ENCODE peak calls at places on chromosomes 4 and X, in seven cellular contexts. G is sigmoid colon; Z is lower leg skin; O is heart left ventricle; M is CD4-positive, alpha-beta T cell; H is SK-N-SH; K is spleen. C is an unnamed sample.

GRCh38 chrX:3520987-3521875 is 174.8 kb upstream of the MXRA5 start:
- DNase-seq in G (no peak), Z (no peak), O (no peak), M (no peak), H (no peak), K (no peak), C (no peak)

GRCh38 chrX:111719426-111720210 is 38.6 kb downstream of the ALG13 start:
- DNase-seq in G (no peak), Z (no peak), O (no peak), M (no peak), H (peak), K (no peak), C (no peak)

GRCh38 chr4:70915048-70915815 is 13.1 kb downstream of the MOB1B start:
- DNase-seq in G (no peak), Z (no peak), O (no peak), M (no peak), H (no peak), K (no peak), C (no peak)

GRCh38 chr4:7074423-7074822 is 6.6 kb upstream of the GRPEL1 start:
- DNase-seq in G (no peak), Z (peak), O (no peak), M (no peak), H (no peak), K (no peak), C (no peak)

GRCh38 chrX:107935664-107936433 is 46.3 kb downstream of the TEX13B start:
- DNase-seq in G (no peak), Z (peak), O (no peak), M (no peak), H (no peak), K (no peak), C (no peak)

GRCh38 chr4:7358100-7358735 is 76.5 kb downstream of the PSAPL1 start:
- DNase-seq in G (peak), Z (no peak), O (peak), M (no peak), H (no peak), K (no peak), C (no peak)

GRCh38 chr4:95660719-95661118 is 111.9 kb upstream of the UNC5C start:
- DNase-seq in G (no peak), Z (no peak), O (no peak), M (no peak), H (no peak), K (no peak), C (no peak)

GRCh38 chr4:111633663-111634266 is 511.5 kb upstream of the FAM241A start:
- DNase-seq in G (no peak), Z (no peak), O (no peak), M (no peak), H (no peak), K (no peak), C (no peak)

GRCh38 chrX:146264763-146265375 is 447.2 kb downstream of the SLITRK2 start:
- DNase-seq in G (no peak), Z (no peak), O (no peak), M (no peak), H (no peak), K (no peak), C (no peak)

GRCh38 chr4:135371137-135371536 is 1169.5 kb upstream of the PABPC4L start:
- DNase-seq in G (no peak), Z (no peak), O (no peak), M (no peak), H (peak), K (no peak), C (no peak)

GRCh38 chr4:129218897-129219296 is 122.9 kb downstream of the C4orf33 start:
- DNase-seq in G (no peak), Z (no peak), O (no peak), M (no peak), H (no peak), K (no peak), C (no peak)

GRCh38 chr4:113955411-113955810 is 24.0 kb downstream of the ARSJ start:
- DNase-seq in G (no peak), Z (no peak), O (no peak), M (no peak), H (no peak), K (no peak), C (no peak)

GRCh38 chr4:2813446-2814405 is 20.8 kb downstream of the SH3BP2 start:
- DNase-seq in G (no peak), Z (no peak), O (no peak), M (no peak), H (no peak), K (no peak), C (no peak)

GRCh38 chr4:3231431-3231980 is 17.5 kb upstream of the MSANTD1 start:
- DNase-seq in G (no peak), Z (no peak), O (no peak), M (no peak), H (no peak), K (no peak), C (no peak)

GRCh38 chr4:64359496-64359895 is 49.8 kb downstream of the TECRL start:
- DNase-seq in G (no peak), Z (no peak), O (no peak), M (no peak), H (no peak), K (no peak), C (no peak)

GRCh38 chrX:1072637-1073377 is 139.6 kb downstream of the CRLF2 start:
- DNase-seq in G (no peak), Z (no peak), O (no peak), M (no peak), H (no peak), K (peak), C (no peak)

GRCh38 chrX:51456814-51457213 is 39.6 kb downstream of the NUDT11 start:
- DNase-seq in G (no peak), Z (no peak), O (no peak), M (no peak), H (no peak), K (no peak), C (no peak)

GRCh38 chr4:83758331-83758730 is 222.4 kb downstream of the GPAT3 start:
- DNase-seq in G (no peak), Z (no peak), O (no peak), M (no peak), H (no peak), K (no peak), C (no peak)

GRCh38 chr4:41232406-41232805 is 18.1 kb upstream of the APBB2 start:
- DNase-seq in G (no peak), Z (no peak), O (no peak), M (no peak), H (no peak), K (no peak), C (no peak)

GRCh38 chrX:79081895-79082512 is 62.5 kb upstream of the GPR174 start:
- DNase-seq in G (no peak), Z (no peak), O (no peak), M (no peak), H (peak), K (no peak), C (no peak)

GRCh38 chrX:74232859-74233258 is 71.1 kb upstream of the ZCCHC13 start:
- DNase-seq in G (no peak), Z (no peak), O (no peak), M (no peak), H (peak), K (no peak), C (no peak)

GRCh38 chr4:132334081-132334480 is 815.0 kb upstream of the PCDH10 start:
- DNase-seq in G (no peak), Z (no peak), O (no peak), M (no peak), H (no peak), K (no peak), C (no peak)

GRCh38 chrX:71053217-71053621 is 14.9 kb downstream of the SNX12 start:
- DNase-seq in G (no peak), Z (no peak), O (peak), M (no peak), H (no peak), K (no peak), C (peak)

GRCh38 chrX:18889982-18890381 is 93.9 kb downstream of the PHKA2 start:
- DNase-seq in G (no peak), Z (no peak), O (no peak), M (no peak), H (no peak), K (no peak), C (no peak)

GRCh38 chrX:152988536-152989291 is 5.2 kb downstream of the PNMA5 start:
- DNase-seq in G (no peak), Z (peak), O (no peak), M (no peak), H (no peak), K (no peak), C (no peak)

GRCh38 chr4:76308548-76308947 is 2.0 kb downstream of the STBD1 start:
- DNase-seq in G (no peak), Z (no peak), O (peak), M (no peak), H (peak), K (no peak), C (no peak)

GRCh38 chrX:1450381-1451161 is 2.1 kb downstream of the ASMTL start:
- DNase-seq in G (peak), Z (peak), O (peak), M (peak), H (no peak), K (peak), C (no peak)

GRCh38 chr4:40848981-40849380 is 99.2 kb downstream of the NSUN7 start:
- DNase-seq in G (no peak), Z (no peak), O (no peak), M (no peak), H (no peak), K (no peak), C (no peak)

GRCh38 chr4:97720869-97721432 is 422.3 kb downstream of the STPG2 start:
- DNase-seq in G (no peak), Z (no peak), O (no peak), M (no peak), H (peak), K (no peak), C (no peak)

GRCh38 chr4:134422776-134423175 is 221.2 kb upstream of the PABPC4L start:
- DNase-seq in G (no peak), Z (no peak), O (no peak), M (no peak), H (no peak), K (no peak), C (no peak)

GRCh38 chrX:20739038-20739745 is 472.5 kb upstream of the RPS6KA3 start:
- DNase-seq in G (no peak), Z (no peak), O (no peak), M (no peak), H (no peak), K (no peak), C (no peak)

GRCh38 chrX:20742106-20742505 is 475.4 kb upstream of the RPS6KA3 start:
- DNase-seq in G (no peak), Z (no peak), O (no peak), M (no peak), H (peak), K (no peak), C (no peak)

GRCh38 chrX:20743054-20743453 is 476.3 kb upstream of the RPS6KA3 start:
- DNase-seq in G (no peak), Z (no peak), O (no peak), M (no peak), H (peak), K (no peak), C (no peak)

DNA sequence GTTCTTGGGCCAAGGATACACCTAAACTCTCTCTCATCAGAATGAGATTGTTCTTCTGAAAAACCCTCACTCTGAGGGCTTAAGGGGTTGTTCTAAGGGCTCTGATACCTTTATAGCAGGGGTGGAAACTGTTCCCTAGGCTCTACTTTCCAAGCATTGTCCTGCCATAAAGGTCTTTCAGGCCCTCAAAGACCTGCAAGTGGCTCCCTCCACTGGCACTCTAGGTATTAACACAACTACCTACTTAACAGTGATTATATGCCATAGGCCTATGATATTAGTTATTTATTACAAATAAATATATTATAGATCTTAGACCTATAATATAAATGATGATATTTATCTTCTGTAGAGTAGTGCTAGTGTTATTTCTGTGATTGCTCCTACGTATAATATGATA is 473.7 kb upstream of the RPS6KA3 start:
- DNase-seq in G (no peak), Z (no peak), O (no peak), M (no peak), H (no peak), K (no peak), C (no peak)
- TF ChIP-seq CTCF in G (no peak), Z (no peak), O (no peak), M (no peak), H (no peak), K (no peak), C (no peak)

GRCh38 chrX:56794831-56795230 is 65.8 kb downstream of the NBDY start:
- DNase-seq in G (peak), Z (peak), O (no peak), M (no peak), H (peak), K (no peak), C (no peak)

GRCh38 chrX:56794404-56794803 is 65.4 kb downstream of the NBDY start:
- DNase-seq in G (peak), Z (no peak), O (no peak), M (no peak), H (no peak), K (peak), C (no peak)

GRCh38 chrX:56793533-56794320 is 64.7 kb downstream of the NBDY start:
- DNase-seq in G (peak), Z (no peak), O (no peak), M (no peak), H (peak), K (peak), C (no peak)

GRCh38 chrX:56796641-56797395 is 67.8 kb downstream of the NBDY start:
- DNase-seq in G (peak), Z (peak), O (no peak), M (no peak), H (peak), K (no peak), C (no peak)

GRCh38 chrX:56795309-56795868 is 66.3 kb downstream of the NBDY start:
- DNase-seq in G (peak), Z (peak), O (no peak), M (no peak), H (peak), K (no peak), C (no peak)
- TF ChIP-seq CTCF in G (no peak), Z (no peak), O (no peak), M (no peak), H (no peak), K (no peak), C (no peak)

GRCh38 chr4:119655111-119655837 is 26.7 kb upstream of the PDE5A start:
- DNase-seq in G (no peak), Z (no peak), O (no peak), M (no peak), H (peak), K (no peak), C (no peak)
- TF ChIP-seq CTCF in G (no peak), Z (no peak), O (no peak), M (no peak), H (no peak), K (no peak), C (no peak)

GRCh38 chr4:21184788-21185187 is 484.5 kb downstream of the PACRGL start:
- DNase-seq in G (no peak), Z (no peak), O (no peak), M (no peak), H (no peak), K (no peak), C (no peak)
- TF ChIP-seq CTCF in G (no peak), Z (no peak), O (no peak), M (no peak), H (no peak), K (no peak), C (peak)